ENCODE peak calls at places on chromosomes 16 and 17, in seven cellular contexts. A is fibroblast of lung; E is substantia nigra; X is activated CD4-positive, alpha-beta T cell treated with anti-CD3 and anti-CD28 coated beads for 24 hours; N is HS-27A; T is breast epithelium; Q is progenitor cell of endocrine pancreas. J is an unnamed sample.

GRCh38 chr17:50136096-50136687 is 6.2 kb upstream of the SAMD14 start:
- DNase-seq in N (no peak), X (no peak), A (no peak), Q (no peak), T (no peak), E (no peak), J (no peak)

GRCh38 chr17:44602970-44603369 is 45.7 kb downstream of the FZD2 start:
- DNase-seq in A (no peak), Q (no peak), E (no peak), T (no peak), X (no peak), N (no peak), J (no peak)

GRCh38 chr16:67043420-67043819 is 14.5 kb downstream of the CBFB start:
- DNase-seq in A (no peak), X (no peak), N (no peak), Q (no peak), T (no peak), E (no peak), J (no peak)

GRCh38 chr17:18105595-18105994 is 3.0 kb upstream of the MYO15A start:
- DNase-seq in T (no peak), A (no peak), N (no peak), Q (no peak), E (no peak), X (no peak), J (peak; percentile 59)

GRCh38 chr17:46976626-46977270 is 2.3 kb downstream of the RPRML start:
- DNase-seq in A (no peak), N (no peak), T (no peak), E (no peak), Q (no peak), X (no peak), J (no peak)

GRCh38 chr17:42133461-42134041 is 10.9 kb downstream of the HSPB9 start:
- DNase-seq in A (no peak), N (no peak), T (no peak), Q (no peak), X (no peak), E (no peak), J (no peak)

GRCh38 chr17:35596530-35597233 is 9.6 kb downstream of the AP2B1 start:
- DNase-seq in Q (no peak), E (no peak), A (no peak), T (no peak), N (no peak), X (no peak), J (no peak)

GRCh38 chr17:7559307-7560171 is 989 bp downstream of the TNFSF13 start:
- DNase-seq in Q (no peak), T (no peak), A (no peak), N (no peak), X (no peak), E (no peak), J (no peak)

GRCh38 chr16:87314990-87315420 is 2.2 kb downstream of the C16orf95 start:
- DNase-seq in T (no peak), N (no peak), E (no peak), Q (no peak), X (no peak), A (no peak), J (no peak)

GRCh38 chr16:82699711-82700495 is 73.1 kb downstream of the CDH13 start:
- DNase-seq in T (no peak), X (no peak), A (peak; percentile 81), N (peak; percentile 68), Q (no peak), E (no peak), J (no peak)

GRCh38 chr17:82932146-82933005 is 92.6 kb upstream of the ZNF750 start:
- DNase-seq in T (peak; percentile 39), E (no peak), N (no peak), A (peak; percentile 71), Q (no peak), X (no peak), J (peak; percentile 24)

GRCh38 chr17:81898029-81898866 is 3.8 kb upstream of the NPB start:
- DNase-seq in N (peak; percentile 56), X (no peak), Q (no peak), T (no peak), A (peak; percentile 94), E (no peak), J (peak; percentile 86)

GRCh38 chr17:11300738-11301137 is 59.7 kb downstream of the SHISA6 start:
- DNase-seq in A (no peak), N (no peak), Q (no peak), X (no peak), E (no peak), T (no peak), J (no peak)

GRCh38 chr16:59047114-59047513 is 313.0 kb upstream of the GOT2 start:
- DNase-seq in N (no peak), T (no peak), Q (no peak), A (no peak), X (no peak), E (no peak), J (no peak)

GRCh38 chr17:5042152-5043022 is 7.2 kb upstream of the SLC52A1 start:
- DNase-seq in E (no peak), N (no peak), T (no peak), X (no peak), Q (no peak), A (no peak), J (no peak)

GRCh38 chr17:20105539-20106291 is 96.6 kb downstream of the SPECC1 start:
- DNase-seq in T (no peak), E (no peak), X (no peak), Q (no peak), N (no peak), A (no peak), J (no peak)

GRCh38 chr17:12974319-12974661 is 43.5 kb downstream of the ELAC2 start:
- DNase-seq in N (no peak), T (no peak), Q (no peak), A (peak; percentile 32), X (no peak), E (no peak), J (no peak)